ENCODE peak calls at places on chromosomes 6 and 20, in eight cellular contexts. One of them, this sample, is unnamed.

GRCh38 chr20:20441259-20441658 is 73.4 kb downstream of the INSM1 start:
- DNase-seq in HCT116: no peak
- DNase-seq in neuronal stem cell: no peak
- DNase-seq in breast epithelium: no peak
- DNase-seq in mucosa of descending colon: no peak
- DNase-seq in mammary epithelial cell: no peak
- DNase-seq in cardiac muscle cell: no peak
- DNase-seq in AG10803: no peak
- DNase-seq in this sample: no peak

GRCh38 chr6:150271501-150272263 is 97.1 kb upstream of the IYD start:
- DNase-seq in HCT116: no peak
- DNase-seq in neuronal stem cell: no peak
- DNase-seq in breast epithelium: no peak
- DNase-seq in mucosa of descending colon: no peak
- DNase-seq in mammary epithelial cell: peak
- DNase-seq in cardiac muscle cell: no peak
- DNase-seq in AG10803: no peak
- DNase-seq in this sample: no peak

GRCh38 chr6:44254201-44254956 is 2.9 kb downstream of the SLC35B2 start:
- DNase-seq in HCT116: no peak
- DNase-seq in neuronal stem cell: no peak
- DNase-seq in breast epithelium: no peak
- DNase-seq in mucosa of descending colon: no peak
- DNase-seq in mammary epithelial cell: no peak
- DNase-seq in cardiac muscle cell: no peak
- DNase-seq in AG10803: no peak
- DNase-seq in this sample: no peak

GRCh38 chr20:31691646-31692275 is 30.9 kb downstream of the BCL2L1 start:
- DNase-seq in HCT116: no peak
- DNase-seq in neuronal stem cell: no peak
- DNase-seq in breast epithelium: no peak
- DNase-seq in mucosa of descending colon: no peak
- DNase-seq in mammary epithelial cell: no peak
- DNase-seq in cardiac muscle cell: no peak
- DNase-seq in AG10803: peak
- DNase-seq in this sample: peak

GRCh38 chr6:109441069-109441816 is 719 bp downstream of the SMPD2 start:
- DNase-seq in HCT116: no peak
- DNase-seq in neuronal stem cell: peak
- DNase-seq in breast epithelium: no peak
- DNase-seq in mucosa of descending colon: peak
- DNase-seq in mammary epithelial cell: peak
- DNase-seq in cardiac muscle cell: peak
- DNase-seq in AG10803: peak
- DNase-seq in this sample: peak

GRCh38 chr20:23246682-23247664 is 103.6 kb upstream of the NXT1 start:
- DNase-seq in HCT116: no peak
- DNase-seq in neuronal stem cell: no peak
- DNase-seq in breast epithelium: no peak
- DNase-seq in mucosa of descending colon: no peak
- DNase-seq in mammary epithelial cell: no peak
- DNase-seq in cardiac muscle cell: no peak
- DNase-seq in AG10803: no peak
- DNase-seq in this sample: no peak

GRCh38 chr6:159969204-159969912 is 476 bp downstream of the IGF2R start:
- DNase-seq in HCT116: no peak
- DNase-seq in neuronal stem cell: peak
- DNase-seq in breast epithelium: peak
- DNase-seq in mucosa of descending colon: peak
- DNase-seq in mammary epithelial cell: peak
- DNase-seq in cardiac muscle cell: peak
- DNase-seq in AG10803: peak
- DNase-seq in this sample: peak

GRCh38 chr6:27562027-27562410 is 89.1 kb upstream of the ZNF184 start:
- DNase-seq in HCT116: peak
- DNase-seq in neuronal stem cell: no peak
- DNase-seq in breast epithelium: no peak
- DNase-seq in mucosa of descending colon: no peak
- DNase-seq in mammary epithelial cell: peak
- DNase-seq in cardiac muscle cell: no peak
- DNase-seq in AG10803: no peak
- DNase-seq in this sample: no peak

GRCh38 chr20:346640-347316 is at the start of gene NRSN2:
- DNase-seq in HCT116: no peak
- DNase-seq in neuronal stem cell: peak
- DNase-seq in breast epithelium: no peak
- DNase-seq in mucosa of descending colon: peak
- DNase-seq in mammary epithelial cell: no peak
- DNase-seq in cardiac muscle cell: peak
- DNase-seq in AG10803: peak
- DNase-seq in this sample: peak

GRCh38 chr6:7238900-7239589 is 74.0 kb downstream of the SSR1 start:
- DNase-seq in HCT116: peak
- DNase-seq in neuronal stem cell: peak
- DNase-seq in breast epithelium: peak
- DNase-seq in mucosa of descending colon: peak
- DNase-seq in mammary epithelial cell: peak
- DNase-seq in cardiac muscle cell: peak
- DNase-seq in AG10803: peak
- DNase-seq in this sample: peak

GRCh38 chr20:21510995-21511394 is 2.9 kb downstream of the NKX2-2 start:
- DNase-seq in HCT116: no peak
- DNase-seq in neuronal stem cell: no peak
- DNase-seq in breast epithelium: no peak
- DNase-seq in mucosa of descending colon: no peak
- DNase-seq in mammary epithelial cell: no peak
- DNase-seq in cardiac muscle cell: no peak
- DNase-seq in AG10803: no peak
- DNase-seq in this sample: no peak

GRCh38 chr6:113662688-113663333 is 194.3 kb upstream of the MARCKS start:
- DNase-seq in HCT116: no peak
- DNase-seq in neuronal stem cell: no peak
- DNase-seq in breast epithelium: no peak
- DNase-seq in mucosa of descending colon: no peak
- DNase-seq in mammary epithelial cell: no peak
- DNase-seq in cardiac muscle cell: no peak
- DNase-seq in AG10803: no peak
- DNase-seq in this sample: no peak

GRCh38 chr6:15551262-15551661 is 111.6 kb downstream of the DTNBP1 start:
- DNase-seq in HCT116: no peak
- DNase-seq in neuronal stem cell: no peak
- DNase-seq in breast epithelium: no peak
- DNase-seq in mucosa of descending colon: no peak
- DNase-seq in mammary epithelial cell: no peak
- DNase-seq in cardiac muscle cell: no peak
- DNase-seq in AG10803: no peak
- DNase-seq in this sample: no peak

GRCh38 chr6:114810468-114810867 is 467.6 kb upstream of the HS3ST5 start:
- DNase-seq in HCT116: no peak
- DNase-seq in neuronal stem cell: no peak
- DNase-seq in breast epithelium: no peak
- DNase-seq in mucosa of descending colon: no peak
- DNase-seq in mammary epithelial cell: no peak
- DNase-seq in cardiac muscle cell: no peak
- DNase-seq in AG10803: no peak
- DNase-seq in this sample: no peak

GRCh38 chr20:25199473-25200265 is 4.2 kb downstream of the ENTPD6 start:
- DNase-seq in HCT116: no peak
- DNase-seq in neuronal stem cell: no peak
- DNase-seq in breast epithelium: no peak
- DNase-seq in mucosa of descending colon: no peak
- DNase-seq in mammary epithelial cell: no peak
- DNase-seq in cardiac muscle cell: no peak
- DNase-seq in AG10803: no peak
- DNase-seq in this sample: peak

GRCh38 chr6:56637640-56638039 is 5.0 kb downstream of the DST start:
- DNase-seq in HCT116: peak
- DNase-seq in neuronal stem cell: peak
- DNase-seq in breast epithelium: no peak
- DNase-seq in mucosa of descending colon: no peak
- DNase-seq in mammary epithelial cell: peak
- DNase-seq in cardiac muscle cell: peak
- DNase-seq in AG10803: peak
- DNase-seq in this sample: peak

GRCh38 chr20:53984354-53984753 is 86.0 kb downstream of the BCAS1 start:
- DNase-seq in HCT116: no peak
- DNase-seq in neuronal stem cell: no peak
- DNase-seq in breast epithelium: no peak
- DNase-seq in mucosa of descending colon: peak
- DNase-seq in mammary epithelial cell: no peak
- DNase-seq in cardiac muscle cell: no peak
- DNase-seq in AG10803: peak
- DNase-seq in this sample: no peak

GRCh38 chr6:154558513-154558912 is 48.0 kb upstream of the CNKSR3 start:
- DNase-seq in HCT116: no peak
- DNase-seq in neuronal stem cell: no peak
- DNase-seq in breast epithelium: no peak
- DNase-seq in mucosa of descending colon: no peak
- DNase-seq in mammary epithelial cell: no peak
- DNase-seq in cardiac muscle cell: no peak
- DNase-seq in AG10803: no peak
- DNase-seq in this sample: no peak
- H3K4me3 ChIP-seq in HCT116: no peak
- H3K4me3 ChIP-seq in neuronal stem cell: no peak
- H3K4me3 ChIP-seq in breast epithelium: no peak
- H3K4me3 ChIP-seq in mucosa of descending colon: no peak
- H3K4me3 ChIP-seq in mammary epithelial cell: no peak
- H3K4me3 ChIP-seq in cardiac muscle cell: no peak
- H3K4me3 ChIP-seq in AG10803: no peak
- H3K4me3 ChIP-seq in this sample: no peak

GRCh38 chr6:1244941-1245340 is 67.0 kb upstream of the FOXQ1 start:
- DNase-seq in HCT116: no peak
- DNase-seq in neuronal stem cell: no peak
- DNase-seq in breast epithelium: no peak
- DNase-seq in mucosa of descending colon: no peak
- DNase-seq in mammary epithelial cell: no peak
- DNase-seq in cardiac muscle cell: no peak
- DNase-seq in AG10803: no peak
- DNase-seq in this sample: no peak

GRCh38 chr6:1250489-1251197 is 61.3 kb upstream of the FOXQ1 start:
- DNase-seq in HCT116: no peak
- DNase-seq in neuronal stem cell: no peak
- DNase-seq in breast epithelium: no peak
- DNase-seq in mucosa of descending colon: no peak
- DNase-seq in mammary epithelial cell: no peak
- DNase-seq in cardiac muscle cell: no peak
- DNase-seq in AG10803: peak
- DNase-seq in this sample: no peak

GRCh38 chr6:1244278-1244677 is 67.6 kb upstream of the FOXQ1 start:
- DNase-seq in HCT116: no peak
- DNase-seq in neuronal stem cell: no peak
- DNase-seq in breast epithelium: no peak
- DNase-seq in mucosa of descending colon: no peak
- DNase-seq in mammary epithelial cell: no peak
- DNase-seq in cardiac muscle cell: no peak
- DNase-seq in AG10803: no peak
- DNase-seq in this sample: no peak

GRCh38 chr6:1247894-1248293 is 64.0 kb upstream of the FOXQ1 start:
- DNase-seq in HCT116: no peak
- DNase-seq in neuronal stem cell: no peak
- DNase-seq in breast epithelium: no peak
- DNase-seq in mucosa of descending colon: no peak
- DNase-seq in mammary epithelial cell: no peak
- DNase-seq in cardiac muscle cell: no peak
- DNase-seq in AG10803: no peak
- DNase-seq in this sample: no peak

DNA sequence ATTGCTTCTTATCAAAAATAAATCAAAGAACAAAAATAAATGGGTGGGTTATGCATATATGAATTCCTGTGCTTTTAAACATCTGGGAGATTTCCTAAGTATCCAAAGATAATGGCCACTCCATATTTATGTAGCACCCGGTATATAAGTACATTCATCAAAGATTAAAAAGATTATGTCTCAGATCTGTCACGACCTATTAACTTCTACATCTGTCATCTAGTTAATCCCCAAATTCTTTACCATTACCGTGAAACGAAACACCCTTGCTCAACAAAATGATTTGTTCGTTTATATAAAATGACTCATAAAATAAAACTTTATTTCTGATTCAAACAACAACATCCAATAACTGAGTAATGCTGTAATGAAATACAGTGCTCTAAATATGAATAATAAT is 64.8 kb upstream of the FOXQ1 start:
- DNase-seq in HCT116: no peak
- DNase-seq in neuronal stem cell: no peak
- DNase-seq in breast epithelium: no peak
- DNase-seq in mucosa of descending colon: no peak
- DNase-seq in mammary epithelial cell: no peak
- DNase-seq in cardiac muscle cell: no peak
- DNase-seq in AG10803: no peak
- DNase-seq in this sample: no peak
- H3K4me3 ChIP-seq in HCT116: no peak
- H3K4me3 ChIP-seq in neuronal stem cell: no peak
- H3K4me3 ChIP-seq in breast epithelium: no peak
- H3K4me3 ChIP-seq in mucosa of descending colon: no peak
- H3K4me3 ChIP-seq in mammary epithelial cell: no peak
- H3K4me3 ChIP-seq in cardiac muscle cell: no peak
- H3K4me3 ChIP-seq in AG10803: no peak
- H3K4me3 ChIP-seq in this sample: no peak

GRCh38 chr6:18211338-18211737 is 53.0 kb downstream of the DEK start:
- DNase-seq in HCT116: no peak
- DNase-seq in neuronal stem cell: no peak
- DNase-seq in breast epithelium: no peak
- DNase-seq in mucosa of descending colon: no peak
- DNase-seq in mammary epithelial cell: no peak
- DNase-seq in cardiac muscle cell: no peak
- DNase-seq in AG10803: no peak
- DNase-seq in this sample: no peak
- H3K4me3 ChIP-seq in HCT116: no peak
- H3K4me3 ChIP-seq in neuronal stem cell: no peak
- H3K4me3 ChIP-seq in breast epithelium: no peak
- H3K4me3 ChIP-seq in mucosa of descending colon: no peak
- H3K4me3 ChIP-seq in mammary epithelial cell: no peak
- H3K4me3 ChIP-seq in cardiac muscle cell: no peak
- H3K4me3 ChIP-seq in AG10803: no peak
- H3K4me3 ChIP-seq in this sample: no peak

DNA sequence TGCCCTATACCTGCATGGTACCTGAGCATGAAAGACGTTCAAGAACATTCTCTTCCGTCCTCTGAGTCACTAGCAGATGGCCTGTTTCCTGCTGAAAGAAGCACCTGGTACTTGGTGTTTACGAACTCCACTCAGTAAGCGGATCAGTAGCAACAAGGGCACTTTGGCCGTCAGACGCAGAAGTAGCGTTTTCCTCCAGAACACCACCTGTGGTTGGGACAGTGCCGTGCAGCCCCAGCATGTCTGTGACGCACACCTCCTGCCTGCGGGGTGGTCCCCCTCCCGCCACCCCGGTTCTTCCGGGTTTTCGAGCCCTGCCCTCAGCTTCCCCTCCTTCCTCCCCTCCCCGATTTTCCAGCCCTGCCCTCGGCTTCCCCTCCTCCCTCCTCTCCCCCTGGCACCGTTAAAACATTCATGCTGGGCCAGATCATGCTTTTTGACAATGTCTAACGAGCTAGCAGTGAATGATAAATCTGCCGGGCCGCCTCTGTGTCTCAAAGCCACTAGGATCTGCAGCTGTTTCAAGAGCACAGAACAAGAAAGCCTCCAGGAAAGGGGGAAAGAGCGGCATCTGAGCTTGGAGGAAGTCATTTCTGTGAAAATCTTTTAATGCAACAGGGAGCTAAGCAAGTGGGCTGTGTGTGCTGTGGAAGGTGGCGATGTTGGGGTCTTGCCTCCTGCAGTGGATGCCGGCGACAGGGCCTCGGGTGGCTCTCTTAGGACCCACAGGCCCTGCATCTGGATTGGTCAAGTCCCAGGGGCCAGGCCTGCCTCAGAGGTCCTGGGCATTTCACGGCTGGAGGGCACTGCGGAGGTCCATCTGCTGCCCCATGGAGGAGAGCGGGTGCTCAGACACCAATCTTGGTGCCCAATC is 207.9 kb downstream of the ERMARD start:
- DNase-seq in HCT116: no peak
- DNase-seq in neuronal stem cell: no peak
- DNase-seq in breast epithelium: peak
- DNase-seq in mucosa of descending colon: peak
- DNase-seq in mammary epithelial cell: no peak
- DNase-seq in cardiac muscle cell: no peak
- DNase-seq in AG10803: no peak
- DNase-seq in this sample: no peak
- H3K4me3 ChIP-seq in HCT116: no peak
- H3K4me3 ChIP-seq in neuronal stem cell: no peak
- H3K4me3 ChIP-seq in breast epithelium: no peak
- H3K4me3 ChIP-seq in mucosa of descending colon: no peak
- H3K4me3 ChIP-seq in mammary epithelial cell: no peak
- H3K4me3 ChIP-seq in cardiac muscle cell: no peak
- H3K4me3 ChIP-seq in AG10803: no peak
- H3K4me3 ChIP-seq in this sample: no peak

This sample was measured in astrocyte of the spinal cord.